ENCODE peak calls at places on chromosome 21, in four cellular contexts. One of them, this sample, is unnamed.
A peak's percentile ranks its signal among the peaks of the same experiment; 100 is the strongest.

GRCh38 chr21:16069713-16070112 is 339.9 kb downstream of the USP25 start:
- DNase-seq in H1: no peak
- DNase-seq in WTC11: no peak
- DNase-seq in HCT116: no peak
- DNase-seq in this sample: no peak

GRCh38 chr21:35171385-35171784 is 122.3 kb upstream of the RUNX1 start:
- DNase-seq in H1: no peak
- DNase-seq in WTC11: no peak
- DNase-seq in HCT116: no peak
- DNase-seq in this sample: no peak

GRCh38 chr21:15617968-15618367 is 111.8 kb upstream of the USP25 start:
- DNase-seq in H1: no peak
- DNase-seq in WTC11: no peak
- DNase-seq in HCT116: no peak
- DNase-seq in this sample: no peak

GRCh38 chr21:35528109-35529042 is 479.3 kb upstream of the RUNX1 start:
- DNase-seq in H1: no peak
- DNase-seq in WTC11: no peak
- DNase-seq in HCT116: no peak
- DNase-seq in this sample: no peak

GRCh38 chr21:32320059-32320458 is 21.4 kb downstream of the MRAP start:
- DNase-seq in H1: no peak
- DNase-seq in WTC11: no peak
- DNase-seq in HCT116: no peak
- DNase-seq in this sample: no peak

GRCh38 chr21:42655797-42656770 is 2.7 kb downstream of the PDE9A start:
- DNase-seq in H1: peak; percentile 57
- DNase-seq in WTC11: peak; percentile 52
- DNase-seq in HCT116: no peak
- DNase-seq in this sample: no peak

GRCh38 chr21:42336065-42336464 is 14.7 kb downstream of the TFF2 start:
- DNase-seq in H1: peak; percentile 66
- DNase-seq in WTC11: peak; percentile 58
- DNase-seq in HCT116: no peak
- DNase-seq in this sample: no peak

GRCh38 chr21:34202553-34203332 is 129.4 kb downstream of the MRPS6 start:
- DNase-seq in H1: peak; percentile 76
- DNase-seq in WTC11: peak; percentile 63
- DNase-seq in HCT116: peak; percentile 3
- DNase-seq in this sample: no peak

GRCh38 chr21:42373181-42373907 is 7.0 kb upstream of the TFF1 start:
- DNase-seq in H1: no peak
- DNase-seq in WTC11: no peak
- DNase-seq in HCT116: no peak
- DNase-seq in this sample: no peak

GRCh38 chr21:21003701-21004100 is 5.5 kb downstream of the NCAM2 start:
- DNase-seq in H1: no peak
- DNase-seq in WTC11: peak; percentile 24
- DNase-seq in HCT116: peak; percentile 6
- DNase-seq in this sample: no peak

GRCh38 chr21:42154237-42155044 is 64.5 kb upstream of the ABCG1 start:
- DNase-seq in H1: no peak
- DNase-seq in WTC11: no peak
- DNase-seq in HCT116: no peak
- DNase-seq in this sample: no peak

GRCh38 chr21:35048183-35048601 is 910 bp downstream of the RUNX1 start:
- DNase-seq in H1: no peak
- DNase-seq in WTC11: no peak
- DNase-seq in HCT116: no peak
- DNase-seq in this sample: no peak

GRCh38 chr21:35294231-35294898 is 245.3 kb upstream of the RUNX1 start:
- DNase-seq in H1: no peak
- DNase-seq in WTC11: no peak
- DNase-seq in HCT116: peak; percentile 86
- DNase-seq in this sample: no peak

DNA sequence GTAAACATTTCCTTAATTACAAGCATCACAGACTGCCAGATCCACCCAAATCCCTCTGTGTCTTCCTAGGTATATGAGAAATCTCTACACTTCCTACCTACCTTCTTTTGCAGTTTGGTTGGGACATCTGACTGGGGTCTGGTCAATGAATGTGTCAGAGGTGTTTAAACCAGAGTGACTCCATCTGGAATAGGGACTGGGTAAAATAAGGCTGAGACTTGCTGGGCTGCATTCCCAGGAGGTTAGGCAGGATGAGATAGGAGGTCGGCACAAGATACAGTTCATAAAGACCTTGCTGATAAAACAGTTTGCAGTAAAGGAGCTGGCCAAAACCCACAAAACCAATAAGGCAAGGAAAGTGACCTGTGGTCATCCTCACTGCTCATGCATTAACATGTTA is 87.5 kb upstream of the BACE2 start:
- DNase-seq in H1: no peak
- DNase-seq in WTC11: no peak
- DNase-seq in HCT116: no peak
- DNase-seq in this sample: no peak
- TF ChIP-seq ATF3 in H1: no peak
- TF ChIP-seq ATF3 in WTC11: no peak
- TF ChIP-seq ATF3 in HCT116: no peak
- TF ChIP-seq ATF3 in this sample: no peak

GRCh38 chr21:36656138-36656537 is 42.8 kb upstream of the SIM2 start:
- DNase-seq in H1: no peak
- DNase-seq in WTC11: no peak
- DNase-seq in HCT116: no peak
- DNase-seq in this sample: no peak
- TF ChIP-seq MAX in H1: no peak
- TF ChIP-seq MAX in WTC11: no peak
- TF ChIP-seq MAX in HCT116: no peak
- TF ChIP-seq MAX in this sample: no peak

DNA sequence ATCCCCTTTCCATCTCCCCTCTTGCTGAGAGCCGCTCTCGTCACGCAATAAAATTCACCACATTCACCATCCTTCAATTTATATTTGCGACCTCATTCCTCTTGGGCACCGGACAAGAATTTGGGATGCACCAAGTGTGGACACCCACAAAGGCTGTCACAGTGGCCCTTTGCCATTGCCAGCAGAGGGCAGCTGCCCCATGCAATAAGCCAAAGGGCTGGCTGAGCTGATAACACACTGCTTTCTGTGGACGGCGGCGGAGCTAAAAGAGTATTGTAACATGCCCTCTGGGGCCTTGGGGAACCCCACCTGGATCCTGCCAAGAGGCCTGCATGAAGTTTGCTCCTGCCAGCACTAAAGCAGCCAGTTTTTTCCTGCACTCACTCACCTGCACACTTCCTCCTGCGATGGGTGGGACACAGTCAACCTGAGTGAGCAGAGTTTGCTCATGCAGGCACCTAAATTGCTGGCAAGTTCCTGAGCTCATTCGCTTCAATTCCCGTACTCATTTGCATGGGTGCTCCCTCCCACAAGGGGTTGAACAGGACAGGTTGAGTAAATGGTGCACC is 792.3 kb upstream of the ADAMTS5 start:
- DNase-seq in H1: peak; percentile 55
- DNase-seq in WTC11: peak; percentile 68
- DNase-seq in HCT116: no peak
- DNase-seq in this sample: no peak
- TF ChIP-seq CTCF in H1: peak; percentile 74
- TF ChIP-seq CTCF in WTC11: no peak
- TF ChIP-seq CTCF in HCT116: no peak
- TF ChIP-seq CTCF in this sample: no peak

DNA sequence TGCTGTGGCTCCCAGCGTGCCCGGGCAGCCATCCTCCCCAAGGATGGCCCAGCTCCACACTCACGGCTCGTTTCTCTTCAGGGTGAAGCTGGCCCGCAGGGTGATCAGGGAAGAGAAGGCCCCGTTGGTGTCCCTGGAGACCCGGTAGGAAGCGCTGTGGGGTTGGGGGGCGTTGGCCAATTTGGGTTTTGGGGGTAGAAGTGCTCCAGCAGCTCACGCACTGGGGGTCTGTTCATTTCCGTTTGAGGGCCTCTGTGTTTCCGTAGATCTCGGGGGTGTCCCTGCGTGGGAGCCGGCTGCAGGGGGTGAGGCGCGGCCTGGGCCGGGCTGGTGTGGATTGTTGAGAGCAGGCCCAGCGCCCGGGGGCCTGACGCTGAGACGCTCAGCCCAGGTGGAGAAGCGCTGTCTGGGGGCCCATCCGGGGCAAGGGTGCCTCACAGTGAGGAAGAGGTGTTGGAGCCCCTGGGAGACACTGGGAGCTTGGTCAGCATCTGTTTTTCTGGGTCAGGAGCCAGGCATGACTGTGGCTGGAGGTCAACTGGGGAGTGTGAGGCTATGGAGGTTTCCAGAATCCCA is 12.6 kb downstream of the COL6A1 start:
- DNase-seq in H1: no peak
- DNase-seq in WTC11: no peak
- DNase-seq in HCT116: no peak
- DNase-seq in this sample: no peak
- TF ChIP-seq ATF3 in H1: no peak
- TF ChIP-seq ATF3 in WTC11: no peak
- TF ChIP-seq ATF3 in HCT116: no peak
- TF ChIP-seq ATF3 in this sample: no peak

DNA sequence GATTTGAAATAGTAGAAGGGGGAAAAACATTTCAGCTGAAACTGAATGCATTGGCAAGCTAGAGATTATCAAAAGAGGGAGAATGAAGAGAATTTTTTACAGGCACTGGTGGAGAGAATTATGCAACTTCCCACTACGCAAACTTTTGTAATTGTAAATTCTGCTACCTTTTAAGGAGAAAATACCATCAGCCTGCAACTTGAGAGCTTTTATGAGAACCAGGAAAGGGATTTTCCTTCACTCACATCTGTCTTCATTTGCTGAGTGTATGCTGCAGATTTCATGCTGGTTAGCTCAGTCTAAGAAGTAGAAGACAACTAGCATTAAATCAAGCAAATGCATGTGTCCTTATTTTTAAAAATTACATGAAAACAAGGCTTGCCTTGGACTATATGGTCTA is 43.7 kb downstream of the ADAMTS1 start:
- DNase-seq in H1: no peak
- DNase-seq in WTC11: no peak
- DNase-seq in HCT116: no peak
- DNase-seq in this sample: no peak
- TF ChIP-seq MAX in H1: no peak
- TF ChIP-seq MAX in WTC11: no peak
- TF ChIP-seq MAX in HCT116: no peak
- TF ChIP-seq MAX in this sample: no peak

DNA sequence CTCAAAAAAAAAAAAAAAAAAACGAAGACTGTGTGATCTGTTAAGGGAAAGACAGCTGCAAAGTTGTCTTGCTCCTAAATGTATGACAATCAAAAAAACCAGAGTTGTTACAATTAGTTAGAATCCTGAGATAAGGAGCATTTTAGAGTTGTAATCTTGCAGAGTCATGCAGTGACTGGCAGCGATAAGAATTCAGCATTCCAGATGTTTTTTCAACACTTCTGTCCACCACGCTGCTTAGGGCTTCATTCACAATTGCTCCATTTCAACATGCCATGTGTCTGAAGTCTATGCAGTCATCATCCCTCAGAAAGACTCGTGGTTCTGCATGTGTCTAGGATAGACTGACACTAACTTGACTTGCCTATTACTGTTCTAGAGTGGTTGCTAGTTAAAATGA is 102.4 kb upstream of the BACE2 start:
- DNase-seq in H1: no peak
- DNase-seq in WTC11: no peak
- DNase-seq in HCT116: no peak
- DNase-seq in this sample: no peak
- TF ChIP-seq CTCF in H1: no peak
- TF ChIP-seq CTCF in WTC11: no peak
- TF ChIP-seq CTCF in HCT116: no peak
- TF ChIP-seq CTCF in this sample: no peak

GRCh38 chr21:37339527-37339889 is 27.1 kb upstream of the DYRK1A start:
- DNase-seq in H1: no peak
- DNase-seq in WTC11: no peak
- DNase-seq in HCT116: no peak
- DNase-seq in this sample: no peak
- TF ChIP-seq ATF3 in H1: no peak
- TF ChIP-seq ATF3 in WTC11: no peak
- TF ChIP-seq ATF3 in HCT116: no peak
- TF ChIP-seq ATF3 in this sample: no peak

GRCh38 chr21:31281561-31281960 is 62.5 kb downstream of the TIAM1 start:
- DNase-seq in H1: no peak
- DNase-seq in WTC11: no peak
- DNase-seq in HCT116: no peak
- DNase-seq in this sample: no peak

GRCh38 chr21:31279986-31280385 is 64.1 kb downstream of the TIAM1 start:
- DNase-seq in H1: no peak
- DNase-seq in WTC11: no peak
- DNase-seq in HCT116: no peak
- DNase-seq in this sample: no peak

GRCh38 chr21:31276663-31277062 is 67.4 kb downstream of the TIAM1 start:
- DNase-seq in H1: no peak
- DNase-seq in WTC11: no peak
- DNase-seq in HCT116: no peak
- DNase-seq in this sample: no peak

GRCh38 chr21:31279214-31279613 is 64.8 kb downstream of the TIAM1 start:
- DNase-seq in H1: no peak
- DNase-seq in WTC11: no peak
- DNase-seq in HCT116: no peak
- DNase-seq in this sample: no peak

GRCh38 chr21:31278511-31279155 is 65.4 kb downstream of the TIAM1 start:
- DNase-seq in H1: no peak
- DNase-seq in WTC11: no peak
- DNase-seq in HCT116: no peak
- DNase-seq in this sample: no peak
- TF ChIP-seq MAX in H1: no peak
- TF ChIP-seq MAX in WTC11: no peak
- TF ChIP-seq MAX in HCT116: no peak
- TF ChIP-seq MAX in this sample: no peak

GRCh38 chr21:37220433-37220980 is 46.6 kb downstream of the VPS26C start:
- DNase-seq in H1: no peak
- DNase-seq in WTC11: peak; percentile 24
- DNase-seq in HCT116: no peak
- DNase-seq in this sample: no peak
- TF ChIP-seq CTCF in H1: no peak
- TF ChIP-seq CTCF in WTC11: no peak
- TF ChIP-seq CTCF in HCT116: no peak
- TF ChIP-seq CTCF in this sample: peak; percentile 29

GRCh38 chr21:26888256-26888655 is 43.0 kb upstream of the ADAMTS1 start:
- DNase-seq in H1: no peak
- DNase-seq in WTC11: no peak
- DNase-seq in HCT116: no peak
- DNase-seq in this sample: no peak
- TF ChIP-seq ATF3 in H1: no peak
- TF ChIP-seq ATF3 in WTC11: no peak
- TF ChIP-seq ATF3 in HCT116: no peak
- TF ChIP-seq ATF3 in this sample: no peak